ENCODE peak calls at places on chromosome 3, in ten cellular contexts. G is retina, T is GM04504, Q is AG09319, U is T-helper 1 cell, M is right lobe of liver, O is bronchial epithelial cell, C is breast epithelium, X is activated B cell treated with CpG ODN at 0.5 μM for 24 hours, J is cardiac fibroblast. R is an unnamed sample.
A peak's percentile ranks its signal among the peaks of the same experiment; 100 is the strongest.

GRCh38 chr3:147410126-147410517 is 957 bp downstream of the ZIC1 start:
- DNase-seq in G (peak; percentile 86), T (no peak), Q (no peak), U (no peak), M (no peak), O (no peak), C (no peak), X (no peak), J (no peak), R (no peak)

GRCh38 chr3:86958534-86958933 is 32.4 kb downstream of the VGLL3 start:
- DNase-seq in G (no peak), T (peak; percentile 80), Q (peak; percentile 87), U (no peak), M (no peak), O (no peak), C (no peak), X (no peak), J (peak; percentile 51), R (no peak)

GRCh38 chr3:119891944-119892721 is 110.2 kb downstream of the NR1I2 start:
- DNase-seq in G (peak; percentile 69), T (peak; percentile 44), Q (peak; percentile 52), U (peak; percentile 3), M (no peak), O (peak; percentile 64), C (no peak), X (no peak), J (peak; percentile 88), R (peak; percentile 65)

GRCh38 chr3:187845826-187846225 is 100.6 kb upstream of the BCL6 start:
- DNase-seq in G (no peak), T (no peak), Q (no peak), U (no peak), M (no peak), O (no peak), C (no peak), X (no peak), J (no peak), R (no peak)

GRCh38 chr3:195140410-195140809 is 130.5 kb downstream of the XXYLT1 start:
- DNase-seq in G (no peak), T (no peak), Q (no peak), U (no peak), M (no peak), O (no peak), C (no peak), X (no peak), J (no peak), R (no peak)

GRCh38 chr3:15064299-15064834 is 748 bp downstream of the MRPS25 start:
- DNase-seq in G (peak; percentile 44), T (no peak), Q (no peak), U (no peak), M (no peak), O (peak; percentile 30), C (no peak), X (no peak), J (peak; percentile 37), R (no peak)

GRCh38 chr3:185978516-185978915 is 40.7 kb upstream of the TRA2B start:
- DNase-seq in G (no peak), T (no peak), Q (no peak), U (no peak), M (no peak), O (no peak), C (no peak), X (no peak), J (no peak), R (no peak)

GRCh38 chr3:180421221-180421620 is 180.7 kb upstream of the TTC14 start:
- DNase-seq in G (no peak), T (no peak), Q (no peak), U (no peak), M (no peak), O (peak; percentile 75), C (no peak), X (no peak), J (peak; percentile 22), R (no peak)

GRCh38 chr3:176978441-176978840 is 218.8 kb downstream of the TBL1XR1 start:
- DNase-seq in G (no peak), T (no peak), Q (no peak), U (no peak), M (no peak), O (peak; percentile 82), C (no peak), X (no peak), J (no peak), R (no peak)

GRCh38 chr3:111548756-111549155 is 6.8 kb downstream of the CD96 start:
- DNase-seq in G (no peak), T (no peak), Q (no peak), U (no peak), M (no peak), O (peak; percentile 86), C (no peak), X (no peak), J (no peak), R (no peak)

GRCh38 chr3:42498791-42499477 is 3.5 kb upstream of the VIPR1 start:
- DNase-seq in G (no peak), T (no peak), Q (no peak), U (no peak), M (no peak), O (no peak), C (peak; percentile 43), X (peak; percentile 5), J (no peak), R (no peak)

GRCh38 chr3:189563841-189564563 is 67.2 kb upstream of the TP63 start:
- DNase-seq in G (no peak), T (peak; percentile 85), Q (peak; percentile 46), U (no peak), M (no peak), O (peak; percentile 100), C (no peak), X (no peak), J (peak; percentile 48), R (no peak)

GRCh38 chr3:50502225-50502583 is 1.2 kb downstream of the CACNA2D2 start:
- DNase-seq in G (no peak), T (no peak), Q (no peak), U (no peak), M (no peak), O (no peak), C (no peak), X (no peak), J (no peak), R (no peak)

GRCh38 chr3:124833710-124834332 is 53.3 kb downstream of the ITGB5 start:
- DNase-seq in G (no peak), T (no peak), Q (no peak), U (no peak), M (no peak), O (no peak), C (no peak), X (no peak), J (no peak), R (no peak)

GRCh38 chr3:140187648-140188221 is 252.8 kb downstream of the CLSTN2 start:
- DNase-seq in G (no peak), T (no peak), Q (no peak), U (no peak), M (no peak), O (no peak), C (no peak), X (no peak), J (no peak), R (peak; percentile 18)

GRCh38 chr3:106001923-106002322 is 133.1 kb upstream of the CBLB start:
- DNase-seq in G (no peak), T (no peak), Q (no peak), U (no peak), M (no peak), O (no peak), C (no peak), X (no peak), J (no peak), R (no peak)

GRCh38 chr3:150653110-150653561 is 50.0 kb downstream of the SELENOT start:
- DNase-seq in G (no peak), T (no peak), Q (no peak), U (no peak), M (no peak), O (no peak), C (no peak), X (no peak), J (no peak), R (no peak)

GRCh38 chr3:196193738-196194541 is 17.3 kb downstream of the ZDHHC19 start:
- DNase-seq in G (no peak), T (no peak), Q (no peak), U (no peak), M (peak; percentile 81), O (no peak), C (no peak), X (no peak), J (peak; percentile 23), R (no peak)

GRCh38 chr3:46856576-46857471 is 6.4 kb downstream of the MYL3 start:
- DNase-seq in G (no peak), T (no peak), Q (no peak), U (no peak), M (peak; percentile 15), O (no peak), C (peak; percentile 41), X (peak; percentile 11), J (no peak), R (no peak)

GRCh38 chr3:126353694-126354321 is 3.4 kb downstream of the KLF15 start:
- DNase-seq in G (no peak), T (no peak), Q (no peak), U (no peak), M (peak; percentile 73), O (no peak), C (no peak), X (no peak), J (no peak), R (no peak)

GRCh38 chr3:111210866-111211564 is 139.4 kb downstream of the NECTIN3 start:
- DNase-seq in G (no peak), T (no peak), Q (no peak), U (no peak), M (no peak), O (no peak), C (no peak), X (no peak), J (no peak), R (no peak)

GRCh38 chr3:58419782-58420512 is 13.7 kb downstream of the PDHB start:
- DNase-seq in G (no peak), T (no peak), Q (no peak), U (no peak), M (no peak), O (peak; percentile 65), C (no peak), X (no peak), J (peak; percentile 79), R (no peak)

GRCh38 chr3:50411229-50411628 is 51.9 kb upstream of the TMEM115 start:
- DNase-seq in G (no peak), T (no peak), Q (no peak), U (no peak), M (no peak), O (no peak), C (no peak), X (no peak), J (no peak), R (no peak)